ENCODE peak calls at places on chromosomes 4 and X, in four cellular contexts. H is GM04503; N is NB4; D is stimulated activated CD8-positive, alpha-beta memory T cell treated with anti-CD3 and anti-CD28 coated beads, Interleukin-7, amount 100 ng/mL, for 1 hour. Z is an unnamed sample.

GRCh38 chrX:134761788-134762187 is 103.5 kb upstream of the PLAC1 start:
- DNase-seq in D (no peak), H (no peak), N (peak), Z (peak)

GRCh38 chr4:574346-575161 is 1.5 kb downstream of the TMEM271 start:
- DNase-seq in D (no peak), N (no peak), H (no peak), Z (peak)

GRCh38 chr4:181643466-181643865 is 599.7 kb upstream of the TENM3 start:
- DNase-seq in D (no peak), H (no peak), N (no peak), Z (no peak)

GRCh38 chr4:143489116-143489515 is 24.4 kb upstream of the SMARCA5 start:
- DNase-seq in D (no peak), H (no peak), N (no peak), Z (no peak)

GRCh38 chr4:155665054-155665453 is 1.6 kb upstream of the GUCY1A1 start:
- DNase-seq in D (no peak), N (no peak), H (no peak), Z (no peak)

GRCh38 chrX:110212299-110212698 is 105.6 kb downstream of the AMMECR1 start:
- DNase-seq in H (no peak), D (no peak), N (no peak), Z (no peak)

GRCh38 chr4:40195182-40196177 is 1.4 kb upstream of the RHOH start:
- DNase-seq in D (no peak), H (no peak), N (no peak), Z (no peak)

GRCh38 chr4:173346074-173346473 is 11.9 kb upstream of the HMGB2 start:
- DNase-seq in N (no peak), D (no peak), H (peak), Z (no peak)

GRCh38 chr4:48831532-48832015 is 686 bp downstream of the OCIAD1 start:
- DNase-seq in D (no peak), H (peak), N (peak), Z (no peak)

GRCh38 chrX:53356186-53356585 is 66.3 kb downstream of the SMC1A start:
- DNase-seq in N (peak), D (no peak), H (no peak), Z (no peak)

GRCh38 chr4:35461931-35462659 is 782.2 kb downstream of the ARAP2 start:
- DNase-seq in H (no peak), D (no peak), N (peak), Z (peak)

GRCh38 chrX:16869393-16870094 is 618 bp downstream of the RBBP7 start:
- DNase-seq in D (peak), H (no peak), N (peak), Z (peak)

GRCh38 chr4:173531085-173531965 is 1.3 kb upstream of the HAND2 start:
- DNase-seq in D (no peak), N (no peak), H (no peak), Z (no peak)

GRCh38 chrX:153946910-153947769 is 2.7 kb upstream of the RENBP start:
- DNase-seq in H (no peak), D (peak), N (peak), Z (peak)

GRCh38 chrX:7077241-7077909 is 70.1 kb upstream of the STS start:
- DNase-seq in N (no peak), H (no peak), D (no peak), Z (no peak)

GRCh38 chr4:683982-684571 is 4.9 kb downstream of the SLC49A3 start:
- DNase-seq in D (no peak), N (peak), H (no peak), Z (peak)

GRCh38 chr4:173167793-173168395 is 717 bp upstream of the GALNT7 start:
- DNase-seq in H (no peak), N (peak), D (no peak), Z (peak)

GRCh38 chrX:153063315-153063714 is 7.0 kb downstream of the PNMA3 start:
- DNase-seq in H (peak), N (no peak), D (no peak), Z (no peak)

GRCh38 chr4:15413010-15413622 is 14.7 kb upstream of the C1QTNF7 start:
- DNase-seq in N (no peak), D (no peak), H (no peak), Z (no peak)

GRCh38 chrX:13009256-13009655 is 34.3 kb downstream of the TMSB4X start:
- DNase-seq in D (no peak), H (no peak), N (no peak), Z (no peak)

GRCh38 chrX:125778256-125778655 is 387.8 kb downstream of the DCAF12L2 start:
- DNase-seq in H (no peak), N (no peak), D (no peak), Z (no peak)

GRCh38 chr4:101599620-101600019 is 190.9 kb upstream of the BANK1 start:
- DNase-seq in H (no peak), N (peak), D (no peak), Z (no peak)

GRCh38 chrX:17597836-17598434 is 139.4 kb upstream of the SCML1 start:
- DNase-seq in N (no peak), D (no peak), H (no peak), Z (no peak)

GRCh38 chr4:101555341-101555880 is 208.1 kb upstream of the PPP3CA start:
- DNase-seq in H (no peak), D (no peak), N (no peak), Z (no peak)

GRCh38 chrX:53333853-53334252 is 52.5 kb upstream of the IQSEC2 start:
- DNase-seq in D (no peak), H (no peak), N (no peak), Z (no peak)

GRCh38 chrX:42396136-42396535 is 381.8 kb downstream of the PPP1R2C start:
- DNase-seq in D (no peak), N (no peak), H (no peak), Z (no peak)

GRCh38 chr4:48949086-48949485 is 37.0 kb upstream of the CWH43 start:
- DNase-seq in D (no peak), H (no peak), N (no peak), Z (no peak)

GRCh38 chr4:151692821-151693504 is 67.8 kb downstream of the GATB start:
- DNase-seq in N (no peak), H (no peak), D (no peak), Z (no peak)

GRCh38 chrX:21375795-21376069 is 1.5 kb downstream of the CNKSR2 start:
- DNase-seq in D (no peak), N (no peak), H (no peak), Z (peak)

GRCh38 chrX:69501433-69501832 is 2.7 kb upstream of the NALF2 start:
- DNase-seq in D (no peak), N (peak), H (no peak), Z (peak)

GRCh38 chr4:173261052-173261451 is 73.1 kb downstream of the HMGB2 start:
- DNase-seq in N (no peak), D (no peak), H (no peak), Z (no peak)

GRCh38 chr4:184950926-184951325 is 67.4 kb upstream of the HELT start:
- DNase-seq in N (no peak), H (no peak), D (no peak), Z (no peak)

GRCh38 chrX:16320765-16321355 is 153.6 kb downstream of the MAGEB17 start:
- DNase-seq in N (no peak), D (no peak), H (no peak), Z (no peak)

GRCh38 chrX:72125331-72126047 is 6.2 kb downstream of the RTL5 start:
- DNase-seq in N (peak), D (no peak), H (no peak), Z (no peak)

Z was measured in D341Med.